ENCODE peak calls at places on chromosomes 12 and 14, in nine cellular contexts. Z is HTR-8/SVneo; P is stimulated activated CD4-positive, alpha-beta T cell treated with anti-CD3 and anti-CD28 coated beads, Interleukin-1b, Interleukin-23, amount 100 ng/mL, for 1 hour; J is nephron progenitor cell; E is COR-L47; V is IMR-90; B is stimulated activated CD8-positive, alpha-beta memory T cell treated with anti-CD3 and anti-CD28 coated beads, Interleukin-15, amount 100 ng/mL, for 4 hours; O is NCI-H460; S is EH. H is an unnamed sample.

GRCh38 chr12:71840226-71840847 is 778 bp downstream of the TBC1D15 start:
- DNase-seq in Z (peak; percentile 45), P (no peak), J (no peak), E (no peak), V (peak; percentile 88), B (no peak), O (peak; percentile 50), S (peak; percentile 68), H (peak; percentile 93)

GRCh38 chr12:67910360-67911292 is 78.6 kb upstream of the IFNG-AS1 start:
- DNase-seq in Z (peak; percentile 59), P (no peak), J (no peak), E (no peak), V (peak; percentile 95), B (no peak), O (no peak), S (peak; percentile 99), H (peak; percentile 98)

GRCh38 chr12:46811185-46811584 is 14.6 kb downstream of the SLC38A4 start:
- DNase-seq in Z (no peak), P (no peak), J (no peak), E (no peak), V (no peak), B (no peak), O (no peak), S (no peak), H (no peak)

GRCh38 chr12:59113831-59114273 is 193.5 kb upstream of the LRIG3 start:
- DNase-seq in Z (peak; percentile 61), P (no peak), J (peak; percentile 84), E (peak; percentile 65), V (peak; percentile 81), B (peak; percentile 1), O (peak; percentile 77), S (peak; percentile 80), H (peak; percentile 85)

GRCh38 chr12:121657305-121658008 is 12.0 kb downstream of the MORN3 start:
- DNase-seq in Z (no peak), P (no peak), J (no peak), E (no peak), V (no peak), B (no peak), O (no peak), S (peak; percentile 27), H (no peak)

GRCh38 chr14:21087294-21088091 is 11.0 kb downstream of the ZNF219 start:
- DNase-seq in Z (peak; percentile 52), P (no peak), J (no peak), E (peak; percentile 88), V (peak; percentile 98), B (peak; percentile 33), O (no peak), S (peak; percentile 97), H (peak; percentile 95)

GRCh38 chr14:104344815-104345214 is 206.4 kb downstream of the KIF26A start:
- DNase-seq in Z (no peak), P (no peak), J (no peak), E (peak; percentile 85), V (no peak), B (no peak), O (no peak), S (no peak), H (no peak)

GRCh38 chr14:104394606-104394910 is 185.0 kb upstream of the C14orf180 start:
- DNase-seq in Z (no peak), P (no peak), J (no peak), E (no peak), V (no peak), B (no peak), O (no peak), S (no peak), H (no peak)

GRCh38 chr12:132277374-132277801 is 52.0 kb downstream of the GALNT9 start:
- DNase-seq in Z (no peak), P (no peak), J (no peak), E (no peak), V (no peak), B (no peak), O (no peak), S (no peak), H (no peak)

GRCh38 chr14:65840118-65840751 is 427.7 kb downstream of the FUT8 start:
- DNase-seq in Z (no peak), P (no peak), J (no peak), E (peak; percentile 73), V (no peak), B (no peak), O (no peak), S (no peak), H (no peak)

GRCh38 chr12:53733051-53733812 is 6.0 kb upstream of the CALCOCO1 start:
- DNase-seq in Z (no peak), P (no peak), J (no peak), E (no peak), V (peak; percentile 69), B (no peak), O (no peak), S (peak; percentile 92), H (peak; percentile 62)

GRCh38 chr12:53232641-53233538 is 881 bp upstream of the RARG start:
- DNase-seq in Z (no peak), P (no peak), J (no peak), E (no peak), V (no peak), B (no peak), O (no peak), S (peak; percentile 65), H (peak; percentile 21)

GRCh38 chr14:80356413-80356812 is 145.1 kb upstream of the DIO2 start:
- DNase-seq in Z (no peak), P (no peak), J (no peak), E (peak; percentile 21), V (peak; percentile 40), B (no peak), O (peak; percentile 8), S (peak; percentile 28), H (peak; percentile 25)

GRCh38 chr14:24082411-24083080 is 11.2 kb downstream of the CPNE6 start:
- DNase-seq in Z (no peak), P (no peak), J (no peak), E (no peak), V (no peak), B (no peak), O (no peak), S (no peak), H (no peak)

GRCh38 chr12:52049286-52049685 is 2.0 kb upstream of the NR4A1 start:
- DNase-seq in Z (no peak), P (no peak), J (no peak), E (no peak), V (no peak), B (no peak), O (no peak), S (no peak), H (no peak)

GRCh38 chr12:2168808-2169207 is 116.0 kb downstream of the CACNA1C start:
- DNase-seq in Z (no peak), P (no peak), J (no peak), E (no peak), V (peak; percentile 49), B (no peak), O (no peak), S (peak; percentile 24), H (peak; percentile 81)

GRCh38 chr12:2083008-2083407 is 30.2 kb downstream of the CACNA1C start:
- DNase-seq in Z (no peak), P (no peak), J (no peak), E (no peak), V (peak; percentile 43), B (no peak), O (no peak), S (peak; percentile 54), H (peak; percentile 18)

GRCh38 chr12:132852496-132852895 is 23.8 kb upstream of the GOLGA3 start:
- DNase-seq in Z (no peak), P (no peak), J (no peak), E (no peak), V (no peak), B (no peak), O (no peak), S (no peak), H (no peak)

GRCh38 chr14:68576496-68577244 is 216.2 kb downstream of the ZFP36L1 start:
- DNase-seq in Z (peak; percentile 96), P (no peak), J (no peak), E (no peak), V (peak; percentile 40), B (no peak), O (no peak), S (peak; percentile 92), H (peak; percentile 68)

GRCh38 chr12:57548488-57548887 is 1.4 kb upstream of the KIF5A start:
- DNase-seq in Z (no peak), P (no peak), J (no peak), E (no peak), V (no peak), B (no peak), O (peak; percentile 32), S (no peak), H (no peak)

GRCh38 chr12:2248087-2248900 is 195.5 kb downstream of the CACNA1C start:
- DNase-seq in Z (no peak), P (no peak), J (no peak), E (no peak), V (peak; percentile 91), B (no peak), O (no peak), S (peak; percentile 94), H (peak; percentile 33)

GRCh38 chr12:130965668-130966067 is 12.0 kb downstream of the ADGRD1 start:
- DNase-seq in Z (no peak), P (no peak), J (no peak), E (no peak), V (no peak), B (no peak), O (peak; percentile 71), S (peak; percentile 32), H (peak; percentile 46)

GRCh38 chr12:116194935-116195431 is 82.5 kb downstream of the MED13L start:
- DNase-seq in Z (no peak), P (peak; percentile 20), J (no peak), E (no peak), V (no peak), B (peak; percentile 22), O (no peak), S (no peak), H (no peak)

GRCh38 chr14:36835145-36835544 is 173.5 kb downstream of the PAX9 start:
- DNase-seq in Z (no peak), P (no peak), J (no peak), E (peak; percentile 40), V (no peak), B (no peak), O (no peak), S (no peak), H (no peak)

GRCh38 chr12:47988073-47989022 is 15.9 kb downstream of the COL2A1 start:
- DNase-seq in Z (no peak), P (no peak), J (peak; percentile 77), E (no peak), V (peak; percentile 33), B (no peak), O (no peak), S (peak; percentile 46), H (no peak)

GRCh38 chr12:117076410-117077372 is 22.5 kb downstream of the TESC start:
- DNase-seq in Z (peak; percentile 41), P (no peak), J (no peak), E (peak; percentile 11), V (no peak), B (no peak), O (no peak), S (peak; percentile 44), H (no peak)

H was measured in fibroblast of mammary gland.